ENCODE peak calls at places on chromosome 17, in four cellular contexts. W is heart left ventricle, J is NB4, E is OCI-LY7. A is an unnamed sample.

GRCh38 chr17:38733315-38734234 is 3.4 kb downstream of the CISD3 start:
- DNase-seq in W (no peak), J (peak; percentile 51), E (peak; percentile 78), A (peak; percentile 54)

GRCh38 chr17:21210411-21211076 is 3.4 kb downstream of the TMEM11 start:
- DNase-seq in E (no peak), W (no peak), J (peak; percentile 36), A (peak; percentile 91)

GRCh38 chr17:45784583-45785372 is 658 bp downstream of the CRHR1 start:
- DNase-seq in J (peak; percentile 74), E (no peak), W (no peak), A (peak; percentile 47)

GRCh38 chr17:9908649-9909042 is 3.6 kb upstream of the RCVRN start:
- DNase-seq in E (no peak), J (no peak), W (no peak), A (no peak)

GRCh38 chr17:71878998-71879397 is 241.8 kb upstream of the SOX9 start:
- DNase-seq in J (no peak), E (no peak), W (no peak), A (no peak)

GRCh38 chr17:39609416-39610025 is 1.8 kb upstream of the NEUROD2 start:
- DNase-seq in J (no peak), W (no peak), E (no peak), A (no peak)

GRCh38 chr17:4007346-4008081 is 43.3 kb upstream of the ATP2A3 start:
- DNase-seq in J (no peak), W (no peak), E (no peak), A (no peak)

GRCh38 chr17:35947156-35947585 is 3.7 kb upstream of the LYZL6 start:
- DNase-seq in J (peak; percentile 81), W (no peak), E (peak; percentile 55), A (peak; percentile 70)

GRCh38 chr17:9924735-9925191 is 19.7 kb upstream of the RCVRN start:
- DNase-seq in W (no peak), J (peak; percentile 80), E (peak; percentile 80), A (peak; percentile 57)

GRCh38 chr17:5825717-5826330 is 241.5 kb upstream of the NLRP1 start:
- DNase-seq in E (no peak), W (no peak), J (no peak), A (no peak)

GRCh38 chr17:67362173-67362572 is 4.2 kb downstream of the PSMD12 start:
- DNase-seq in W (no peak), E (no peak), J (no peak), A (no peak)

GRCh38 chr17:67358612-67359011 is 7.8 kb downstream of the PSMD12 start:
- DNase-seq in W (no peak), E (no peak), J (no peak), A (no peak)

GRCh38 chr17:67360880-67361279 is 5.5 kb downstream of the PSMD12 start:
- DNase-seq in J (no peak), W (no peak), E (no peak), A (no peak)

GRCh38 chr17:67364847-67365761 is 1.3 kb downstream of the PSMD12 start:
- DNase-seq in W (no peak), E (no peak), J (no peak), A (no peak)

GRCh38 chr17:67359960-67360817 is 6.2 kb downstream of the PSMD12 start:
- DNase-seq in J (peak; percentile 62), E (peak; percentile 62), W (no peak), A (peak; percentile 66)
- TF ChIP-seq CTCF in J (peak; percentile 48), E (peak; percentile 86), W (peak; percentile 5), A (peak; percentile 76)

DNA sequence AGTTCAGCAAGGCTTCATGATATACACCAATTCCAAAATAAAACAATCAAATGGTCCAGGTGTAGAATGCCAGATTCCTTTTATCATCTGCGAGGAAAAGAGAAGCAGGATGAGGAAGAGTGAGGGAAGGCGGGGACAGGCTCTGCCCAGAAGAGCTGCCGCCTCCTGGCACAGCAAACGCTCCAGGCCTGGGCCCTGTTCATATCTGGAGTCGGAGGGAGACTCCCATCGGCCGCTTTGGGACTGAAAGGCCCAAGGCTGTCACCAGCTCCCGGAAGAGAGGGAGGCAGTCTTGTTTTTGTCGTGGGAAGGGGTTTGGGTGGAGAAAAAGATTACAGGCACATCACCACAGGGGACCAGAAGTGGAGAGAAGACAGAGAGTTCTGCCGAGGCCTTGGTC is 29.0 kb upstream of the SLC25A19 start:
- DNase-seq in W (no peak), E (no peak), J (no peak), A (no peak)
- H3K4me3 ChIP-seq in W (no peak overlapping the region), E (peak overlapping the region; percentile 51), J (no peak overlapping the region), A (no peak overlapping the region)

GRCh38 chr17:74892013-74892841 is 1.2 kb downstream of the FADS6 start:
- DNase-seq in E (no peak), W (no peak), J (no peak), A (peak; percentile 31)
- TF ChIP-seq CTCF in E (no peak), W (no peak), J (no peak), A (peak; percentile 62)

DNA sequence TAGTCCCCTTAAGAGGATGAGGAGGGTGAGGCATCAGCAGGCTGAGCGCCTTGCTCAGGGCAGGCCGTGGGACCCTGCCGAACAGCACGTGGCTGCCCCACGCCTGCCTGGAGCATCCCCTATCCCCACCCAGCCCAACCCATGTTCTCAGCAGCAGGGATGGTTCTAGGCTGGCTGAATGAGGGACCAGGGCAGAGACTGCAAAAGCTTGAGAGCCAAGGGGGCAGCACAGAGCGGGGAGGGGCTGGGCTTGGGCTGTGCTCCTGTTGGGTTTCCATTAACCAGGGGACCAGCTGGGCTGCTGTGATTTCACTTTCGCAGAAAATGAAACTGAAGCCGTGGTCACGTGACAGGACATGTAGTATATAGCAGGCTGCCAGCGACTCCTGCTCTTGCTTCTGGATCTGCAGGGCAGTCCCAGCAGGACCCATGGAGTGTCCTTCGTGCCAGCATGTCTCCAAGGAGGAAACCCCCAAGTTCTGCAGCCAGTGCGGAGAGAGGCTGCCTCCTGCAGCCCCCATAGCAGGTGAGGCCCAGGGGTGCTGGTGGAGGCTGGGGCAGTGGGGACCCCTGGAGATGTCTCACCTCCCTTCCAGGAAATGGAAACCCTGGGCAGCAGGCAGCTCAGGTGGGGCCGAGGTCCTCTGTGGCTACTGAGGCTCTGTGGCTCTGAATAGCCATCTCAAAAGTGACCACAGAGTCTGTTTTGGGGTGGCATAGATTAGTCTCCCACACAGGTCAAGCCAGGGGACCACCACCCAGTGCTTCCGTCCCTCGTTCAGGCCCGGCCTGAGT is 2.8 kb downstream of the RNF213 start:
- DNase-seq in W (peak; percentile 91), E (peak; percentile 97), J (peak; percentile 32), A (peak; percentile 66)
- H3K4me3 ChIP-seq in W (peak overlapping the region; percentile 52), E (peak overlapping the region; percentile 53), J (no peak overlapping the region), A (no peak overlapping the region)

DNA sequence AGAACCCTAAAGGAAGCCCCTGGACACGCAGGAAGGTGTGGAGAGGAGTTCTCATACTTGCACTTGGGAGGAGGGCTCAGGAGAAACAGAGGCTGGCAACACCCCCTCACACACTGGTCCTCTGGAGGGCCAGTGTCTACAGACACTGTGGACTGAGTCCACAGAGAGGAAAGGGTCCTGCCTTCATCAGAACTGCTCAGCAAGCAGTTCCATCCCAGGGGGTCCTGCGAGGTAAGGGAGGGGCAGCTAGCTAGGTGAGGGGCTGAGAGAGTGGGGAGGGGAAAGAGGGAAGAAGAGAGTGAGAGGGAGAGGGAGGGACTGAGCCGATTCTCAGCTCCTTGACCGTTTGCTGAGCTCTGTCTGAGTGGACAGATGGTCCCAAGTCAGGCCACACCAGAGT is 17.7 kb upstream of the MEOX1 start:
- DNase-seq in J (no peak), W (no peak), E (no peak), A (no peak)
- TF ChIP-seq CTCF in J (no peak), W (no peak), E (no peak), A (no peak)

DNA sequence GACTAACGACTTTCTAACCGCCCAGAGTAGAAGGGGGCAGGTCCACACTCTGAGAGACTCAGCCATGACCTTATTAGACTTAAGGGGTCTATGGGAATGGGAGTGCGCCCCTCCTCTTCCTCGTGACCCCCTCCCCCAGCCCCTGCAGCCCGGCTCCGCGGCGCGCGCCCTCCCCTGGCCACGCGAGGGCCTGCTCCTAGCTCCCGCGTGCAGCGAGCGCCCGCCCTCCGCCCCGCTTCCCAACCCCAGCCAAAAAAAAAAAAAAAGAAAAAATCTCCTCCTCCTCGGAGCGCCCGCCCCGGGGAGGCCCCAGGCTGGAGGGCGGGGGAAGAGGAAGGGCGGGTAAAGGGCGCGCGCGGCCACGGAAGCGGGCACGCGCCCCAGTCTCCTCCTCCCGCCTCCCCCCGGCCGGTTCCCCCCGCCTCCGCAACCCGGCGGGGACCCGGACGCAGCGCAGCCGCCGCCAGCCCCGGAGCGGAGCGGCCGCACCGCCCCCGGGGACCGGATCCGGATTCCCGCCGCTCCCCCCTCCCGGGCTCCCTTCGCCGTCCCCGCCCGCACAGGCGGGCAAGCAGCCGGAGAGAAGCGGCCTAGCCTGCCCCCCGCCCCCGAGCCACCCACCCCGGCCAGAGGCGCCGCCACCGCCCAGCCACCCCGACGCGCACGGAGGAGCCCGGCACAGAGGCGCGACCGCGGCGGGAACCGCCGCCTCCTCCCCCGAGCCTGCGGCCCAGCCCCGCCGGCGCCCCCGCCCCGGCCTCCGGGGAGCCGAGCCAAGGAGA is 940 bp downstream of the UBTF start:
- DNase-seq in J (peak; percentile 94), E (peak; percentile 94), W (peak; percentile 92), A (peak; percentile 93)
- H3K4me3 ChIP-seq in J (peak overlapping the region; percentile 79), E (peak overlapping the region; percentile 90), W (peak overlapping the region; percentile 96), A (peak overlapping the region; percentile 65)

GRCh38 chr17:53462393-53462811 is 360.3 kb upstream of the KIF2B start:
- DNase-seq in E (no peak), J (no peak), W (no peak), A (no peak)
- TF ChIP-seq CTCF in E (no peak), J (no peak), W (no peak), A (no peak)